ENCODE peak calls at places on chromosomes 5 and 9, in seven cellular contexts. T is GM03348; P is stimulated activated naive CD8-positive, alpha-beta T cell treated with anti-CD3 and anti-CD28 coated beads, Interleukin-15, Interleukin-2, amounts not matched to agents 100 U/mL and 50 U/mL, for 24 hours; A is stimulated activated CD4-positive, alpha-beta T cell treated with anti-CD3 and anti-CD28 coated beads, Interleukin-2, amount 100 ng/mL, for 48 hours; W is NCI-H1436; I is mesothelial cell of epicardium; E is GM13977. L is an unnamed sample.

GRCh38 chr5:38835887-38836286 is 9.9 kb upstream of the OSMR start:
- DNase-seq in A (no peak), E (no peak), T (peak; percentile 64), P (no peak), I (no peak), W (no peak), L (no peak)

GRCh38 chr5:122102825-122103224 is 24.8 kb upstream of the LOX start:
- DNase-seq in E (no peak), A (no peak), I (no peak), P (no peak), W (no peak), T (no peak), L (no peak)

GRCh38 chr5:72108200-72109050 is 1.1 kb downstream of the MAP1B start:
- DNase-seq in E (peak; percentile 62), T (peak; percentile 89), I (peak; percentile 74), W (peak; percentile 75), P (peak; percentile 20), A (no peak), L (peak; percentile 72)

GRCh38 chr5:159412284-159413046 is 82.2 kb upstream of the IL12B start:
- DNase-seq in W (no peak), A (peak; percentile 44), E (no peak), T (no peak), I (no peak), P (peak; percentile 74), L (no peak)

GRCh38 chr9:101582593-101582992 is 12.2 kb downstream of the PPP3R2 start:
- DNase-seq in A (no peak), W (no peak), I (no peak), T (peak; percentile 82), E (no peak), P (no peak), L (no peak)

GRCh38 chr9:109249615-109250014 is 71.2 kb downstream of the EPB41L4B start:
- DNase-seq in W (no peak), I (no peak), T (no peak), A (no peak), E (no peak), P (no peak), L (no peak)

GRCh38 chr9:34984049-34984448 is 5.5 kb upstream of the DNAJB5 start:
- DNase-seq in A (no peak), I (no peak), E (no peak), P (no peak), T (peak; percentile 28), W (no peak), L (no peak)

GRCh38 chr5:117454716-117455212 is 880.1 kb upstream of the SEMA6A start:
- DNase-seq in W (peak; percentile 26), P (peak; percentile 40), E (peak; percentile 27), I (no peak), T (peak; percentile 12), A (peak; percentile 37), L (peak; percentile 37)

GRCh38 chr5:160269017-160269416 is 39.7 kb downstream of the FABP6 start:
- DNase-seq in E (no peak), P (peak; percentile 8), A (no peak), W (peak; percentile 65), I (no peak), T (peak; percentile 21), L (peak; percentile 93)

GRCh38 chr5:42718591-42718990 is 38.0 kb upstream of the CCDC152 start:
- DNase-seq in P (peak; percentile 3), W (no peak), I (no peak), T (no peak), A (no peak), E (no peak), L (no peak)

GRCh38 chr9:101585740-101586139 is 9.0 kb downstream of the PPP3R2 start:
- DNase-seq in W (no peak), I (no peak), P (no peak), T (no peak), E (no peak), A (no peak), L (no peak)

GRCh38 chr9:127721391-127721821 is 5.5 kb downstream of the TTC16 start:
- DNase-seq in P (no peak), A (no peak), E (no peak), I (no peak), T (no peak), W (no peak), L (no peak)